ENCODE peak calls at places on chromosomes 3 and 15, in eight cellular contexts. H, E, F, V, I, K, C and Q are unnamed samples.

GRCh38 chr3:170657312-170657711 is 71.4 kb upstream of the SLC7A14 start:
- DNase-seq in H (no peak), E (no peak), F (no peak), V (no peak), I (no peak), K (no peak), C (no peak), Q (no peak)

GRCh38 chr15:75130597-75131268 is 70.9 kb upstream of the C15orf39 start:
- DNase-seq in H (no peak), E (no peak), F (no peak), V (no peak), I (no peak), K (no peak), C (no peak), Q (no peak)

GRCh38 chr3:142850395-142851023 is 38.4 kb downstream of the PCOLCE2 start:
- DNase-seq in H (peak), E (peak), F (no peak), V (peak), I (peak), K (no peak), C (no peak), Q (no peak)

GRCh38 chr3:127655641-127656040 is 17.1 kb upstream of the ABTB1 start:
- DNase-seq in H (peak), E (no peak), F (no peak), V (peak), I (no peak), K (no peak), C (no peak), Q (no peak)

GRCh38 chr3:171234298-171235020 is 207.9 kb upstream of the SLC2A2 start:
- DNase-seq in H (no peak), E (no peak), F (no peak), V (no peak), I (no peak), K (no peak), C (no peak), Q (no peak)

GRCh38 chr3:72964633-72965032 is 32.0 kb upstream of the PPP4R2 start:
- DNase-seq in H (no peak), E (no peak), F (no peak), V (no peak), I (no peak), K (no peak), C (no peak), Q (no peak)

GRCh38 chr15:48590704-48591103 is 54.8 kb downstream of the FBN1 start:
- DNase-seq in H (no peak), E (no peak), F (no peak), V (no peak), I (no peak), K (peak), C (no peak), Q (no peak)

GRCh38 chr3:33687406-33688010 is 30.5 kb downstream of the CLASP2 start:
- DNase-seq in H (no peak), E (peak), F (no peak), V (peak), I (no peak), K (no peak), C (no peak), Q (no peak)

GRCh38 chr3:57397175-57398026 is 104.9 kb upstream of the ASB14 start:
- DNase-seq in H (peak), E (peak), F (peak), V (peak), I (peak), K (peak), C (peak), Q (peak)

GRCh38 chr15:70528270-70528706 is 235.1 kb downstream of the UACA start:
- DNase-seq in H (no peak), E (peak), F (peak), V (peak), I (peak), K (peak), C (no peak), Q (no peak)

GRCh38 chr3:75075158-75075557 is 460.7 kb upstream of the CNTN3 start:
- DNase-seq in H (no peak), E (no peak), F (no peak), V (no peak), I (no peak), K (no peak), C (no peak), Q (no peak)

GRCh38 chr3:165786013-165786412 is 51.2 kb downstream of the BCHE start:
- DNase-seq in H (no peak), E (no peak), F (no peak), V (no peak), I (no peak), K (peak), C (no peak), Q (no peak)

GRCh38 chr3:32532434-32532833 is 29.8 kb upstream of the CMTM6 start:
- DNase-seq in H (no peak), E (no peak), F (no peak), V (no peak), I (no peak), K (no peak), C (no peak), Q (no peak)

GRCh38 chr15:24878153-24878552 is 76.6 kb upstream of the SNRPN start:
- DNase-seq in H (no peak), E (no peak), F (no peak), V (no peak), I (peak), K (no peak), C (no peak), Q (no peak)

GRCh38 chr15:48411971-48412591 is 80.9 kb downstream of the DUT start:
- DNase-seq in H (no peak), E (no peak), F (no peak), V (peak), I (peak), K (no peak), C (no peak), Q (no peak)

GRCh38 chr3:47365213-47366153 is 15.3 kb upstream of the PTPN23 start:
- DNase-seq in H (no peak), E (peak), F (no peak), V (peak), I (peak), K (no peak), C (no peak), Q (no peak)

GRCh38 chr15:24848050-24848449 is 106.7 kb upstream of the SNRPN start:
- DNase-seq in H (peak), E (no peak), F (no peak), V (no peak), I (peak), K (no peak), C (no peak), Q (peak)

GRCh38 chr3:138381950-138382715 is 33.8 kb downstream of the MRAS start:
- DNase-seq in H (no peak), E (no peak), F (no peak), V (peak), I (no peak), K (no peak), C (no peak), Q (no peak)

GRCh38 chr3:94032187-94032586 is 3.8 kb upstream of the STX19 start:
- DNase-seq in H (no peak), E (no peak), F (no peak), V (peak), I (no peak), K (no peak), C (no peak), Q (no peak)

GRCh38 chr3:32428092-32429068 is 36.7 kb downstream of the CMTM7 start:
- DNase-seq in H (peak), E (no peak), F (no peak), V (no peak), I (no peak), K (peak), C (no peak), Q (no peak)